ENCODE peak calls at places on chromosomes 16 and 17, in six cellular contexts. S is PC-9; O is OCI-LY7; V is Caco-2; H is heart right ventricle; F is CD4-positive, alpha-beta memory T cell. Z is an unnamed sample. For H3K4me1, the result is how much of the 10 kb centered on the place peaks cover.

GRCh38 chr17:80559688-80560290 is 15.2 kb downstream of the RPTOR start:
- DNase-seq in H (no peak), S (no peak), F (no peak), O (no peak), V (no peak), Z (no peak)

GRCh38 chr17:5772720-5773119 is 188.4 kb upstream of the NLRP1 start:
- DNase-seq in S (no peak), F (no peak), O (no peak), V (no peak), H (no peak), Z (no peak)

GRCh38 chr17:28908640-28909098 is 5.8 kb upstream of the DHRS13 start:
- DNase-seq in F (no peak), H (no peak), S (no peak), V (no peak), O (no peak), Z (no peak)

GRCh38 chr17:11486726-11487310 is 111.5 kb upstream of the DNAH9 start:
- DNase-seq in H (no peak), V (no peak), F (no peak), S (no peak), O (no peak), Z (no peak)

GRCh38 chr17:16052486-16052885 is 52.9 kb downstream of the TTC19 start:
- DNase-seq in S (no peak), V (no peak), F (no peak), O (no peak), H (no peak), Z (no peak)

GRCh38 chr17:50663812-50664374 is 29.2 kb downstream of the ABCC3 start:
- DNase-seq in S (no peak), F (no peak), H (no peak), O (no peak), V (no peak), Z (no peak)

GRCh38 chr16:74560912-74561311 is 46.0 kb downstream of the GLG1 start:
- DNase-seq in O (no peak), H (peak), V (no peak), S (no peak), F (no peak), Z (no peak)

GRCh38 chr16:55653106-55653505 is 2.7 kb upstream of the SLC6A2 start:
- DNase-seq in O (no peak), V (no peak), F (no peak), H (no peak), S (no peak), Z (no peak)

GRCh38 chr17:73091770-73092517 is 544 bp downstream of the SLC39A11 start:
- DNase-seq in S (peak), V (peak), F (no peak), O (peak), H (peak), Z (no peak)

GRCh38 chr16:10584956-10585561 is 4.7 kb upstream of the EMP2 start:
- DNase-seq in S (no peak), F (no peak), H (no peak), V (no peak), O (no peak), Z (no peak)

GRCh38 chr16:22764662-22765302 is 49.2 kb upstream of the HS3ST2 start:
- DNase-seq in F (no peak), O (no peak), S (no peak), H (no peak), V (no peak), Z (no peak)

GRCh38 chr17:7233701-7234099 is 617 bp downstream of the DVL2 start:
- DNase-seq in O (no peak), F (no peak), S (no peak), H (no peak), V (no peak), Z (no peak)

GRCh38 chr17:49388692-49389513 is 25.8 kb downstream of the PHB1 start:
- DNase-seq in F (no peak), S (no peak), H (no peak), O (peak), V (no peak), Z (no peak)

GRCh38 chr17:60769327-60769726 is 91.7 kb downstream of the BCAS3 start:
- DNase-seq in O (no peak), V (no peak), S (no peak), F (no peak), H (no peak), Z (no peak)

GRCh38 chr16:89107209-89107582 is 13.5 kb downstream of the ACSF3 start:
- DNase-seq in F (no peak), S (no peak), V (no peak), H (no peak), O (no peak), Z (no peak)
- H3K4me1 ChIP-seq in F (under half), S (under half), V (under half), H (under half), O (under half), Z (under half)

GRCh38 chr16:7399296-7399695 is 66.7 kb downstream of the RBFOX1 start:
- DNase-seq in H (no peak), F (no peak), O (no peak), V (no peak), S (no peak), Z (no peak)
- H3K4me1 ChIP-seq in H (under half), F (under half), O (under half), V (under half), S (under half), Z (under half)

DNA sequence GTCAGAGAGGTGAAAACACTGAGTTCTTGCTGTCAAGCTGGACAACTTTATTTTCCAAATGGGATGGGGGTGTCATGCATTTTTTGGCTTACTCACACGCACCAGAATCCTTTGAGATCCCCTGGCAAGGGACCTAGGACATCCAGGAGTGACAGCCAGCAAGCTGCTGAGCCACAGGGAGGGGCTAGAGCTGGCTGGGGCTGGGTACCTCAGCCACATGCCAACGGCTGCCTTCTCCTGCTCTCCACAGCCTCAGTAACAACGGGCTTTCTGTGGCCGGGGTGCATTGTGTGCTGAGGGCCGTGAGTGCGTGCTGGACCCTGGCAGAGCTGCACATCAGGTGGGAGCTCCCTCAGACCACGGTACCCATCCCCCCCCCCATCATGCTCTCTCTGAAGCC is 47.6 kb downstream of the NLRC5 start:
- DNase-seq in F (no peak), S (no peak), H (no peak), O (no peak), V (no peak), Z (no peak)
- H3K4me1 ChIP-seq in F (half or more), S (under half), H (under half), O (half or more), V (under half), Z (under half)

DNA sequence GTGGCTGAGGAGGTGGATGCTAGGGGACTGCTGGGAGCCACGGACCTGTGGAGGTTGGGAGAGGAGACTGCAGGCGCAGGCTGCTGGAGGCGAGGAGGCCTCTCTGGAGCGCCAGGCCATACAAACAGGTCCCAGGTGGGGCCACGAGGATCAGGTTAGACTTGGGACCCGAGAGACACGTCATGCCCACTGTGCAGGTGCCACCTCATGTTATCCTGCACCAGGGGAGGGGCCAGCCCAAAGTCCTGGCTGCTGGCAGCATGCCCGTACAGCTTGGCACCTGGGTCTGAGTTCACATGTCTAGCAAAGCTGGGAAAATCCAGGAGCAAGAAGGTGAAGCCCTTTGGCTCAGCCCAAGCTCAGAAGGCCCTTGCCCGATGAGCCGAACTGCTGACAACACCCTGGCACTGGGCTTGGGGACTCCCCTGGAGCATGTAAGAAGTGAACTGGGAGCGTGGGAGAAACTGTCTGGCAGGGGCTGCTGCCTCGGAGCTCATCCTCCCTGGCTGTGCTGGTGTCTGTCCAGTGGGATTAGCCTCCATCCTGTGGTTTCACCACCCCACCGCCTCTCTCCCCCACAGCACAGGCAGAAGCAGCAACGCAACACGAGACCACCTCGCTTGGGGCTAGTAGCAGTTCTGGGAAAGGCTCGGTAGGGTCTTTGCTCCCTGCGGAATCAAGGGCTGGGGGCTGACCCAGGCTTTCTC is 5.3 kb downstream of the ARHGDIA start:
- DNase-seq in V (no peak), H (no peak), F (peak), S (peak), O (no peak), Z (no peak)
- H3K4me1 ChIP-seq in V (under half), H (under half), F (under half), S (under half), O (half or more), Z (under half)

GRCh38 chr16:81489547-81490267 is 45.1 kb downstream of the CMIP start:
- DNase-seq in V (no peak), S (no peak), H (no peak), O (peak), F (no peak), Z (no peak)
- H3K4me1 ChIP-seq in V (under half), S (under half), H (under half), O (under half), F (under half), Z (under half)

GRCh38 chr16:56931769-56932587 is at the start of gene HERPUD1:
- DNase-seq in O (peak), H (peak), V (peak), F (peak), S (peak), Z (peak)
- H3K4me1 ChIP-seq in O (half or more), H (under half), V (under half), F (under half), S (under half), Z (under half)

DNA sequence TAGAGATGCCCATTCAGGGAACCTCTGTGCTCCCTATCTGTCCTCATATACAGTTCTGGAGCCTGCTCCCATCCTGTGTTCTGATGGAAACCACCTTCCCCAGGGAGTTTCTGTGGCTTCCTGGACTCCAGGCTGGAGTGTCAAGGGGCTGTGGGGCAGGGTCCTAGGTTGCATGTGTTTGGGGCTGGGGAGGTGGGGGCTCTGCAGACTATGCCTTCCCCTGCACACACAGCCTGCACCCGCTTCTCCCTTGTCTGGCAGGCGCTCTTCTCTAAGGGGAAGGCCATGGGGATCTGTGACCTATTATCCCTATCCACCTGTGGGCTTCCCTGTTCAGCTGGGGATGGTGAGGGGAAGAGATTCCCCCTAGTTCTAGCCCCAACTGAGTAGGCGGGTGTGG is 14.3 kb downstream of the RARA start:
- DNase-seq in O (no peak), H (no peak), V (no peak), F (no peak), S (no peak), Z (no peak)
- H3K4me1 ChIP-seq in O (half or more), H (half or more), V (under half), F (half or more), S (half or more), Z (under half)